ENCODE peak calls at places on chromosomes 12 and 14, in four cellular contexts. Q is GM12878, P is GM12865, N is COR-L47. F is an unnamed sample.

GRCh38 chr14:97707603-97708002 is 910.4 kb downstream of the VRK1 start:
- DNase-seq in Q (peak), P (peak), N (no peak), F (peak)

GRCh38 chr14:99467338-99468075 is 13.2 kb downstream of the SETD3 start:
- DNase-seq in Q (no peak), P (no peak), N (no peak), F (no peak)

GRCh38 chr12:10853746-10854145 is 4.5 kb upstream of the PRR4 start:
- DNase-seq in Q (no peak), P (no peak), N (no peak), F (no peak)

GRCh38 chr12:131142891-131143637 is 189.4 kb downstream of the ADGRD1 start:
- DNase-seq in Q (no peak), P (no peak), N (no peak), F (no peak)

GRCh38 chr14:100076630-100077029 is 11.4 kb downstream of the EVL start:
- DNase-seq in Q (no peak), P (no peak), N (no peak), F (no peak)

GRCh38 chr12:54967461-54967860 is 17.1 kb downstream of the TESPA1 start:
- DNase-seq in Q (no peak), P (no peak), N (no peak), F (peak)

GRCh38 chr12:54286042-54286931 is 5.8 kb downstream of the HNRNPA1 start:
- DNase-seq in Q (no peak), P (no peak), N (no peak), F (no peak)

GRCh38 chr12:120631097-120631496 is 9.3 kb upstream of the CABP1 start:
- DNase-seq in Q (no peak), P (no peak), N (no peak), F (no peak)

GRCh38 chr14:78835052-78835451 is 664.9 kb downstream of the NRXN3 start:
- DNase-seq in Q (no peak), P (no peak), N (no peak), F (no peak)

GRCh38 chr14:34137001-34137400 is 186.1 kb upstream of the EGLN3 start:
- DNase-seq in Q (no peak), P (no peak), N (peak), F (no peak)

F was measured in Jurkat, Clone E6-1.